ENCODE peak calls at places on chromosome 13, in five cellular contexts. N is AG04450, U is fibroblast of the aortic adventitia, G is breast epithelium, T is fibroblast of lung. C is an unnamed sample.

GRCh38 chr13:107138987-107139386 is 571.0 kb upstream of the ARGLU1 start:
- DNase-seq in N (no peak), U (no peak), G (no peak), T (no peak), C (no peak)

GRCh38 chr13:22278336-22278929 is 607.6 kb downstream of the FGF9 start:
- DNase-seq in N (peak; percentile 18), U (peak; percentile 25), G (no peak), T (no peak), C (peak; percentile 38)

GRCh38 chr13:62846302-62846701 is 1430.7 kb upstream of the PCDH20 start:
- DNase-seq in N (no peak), U (no peak), G (no peak), T (peak; percentile 6), C (peak; percentile 35)

GRCh38 chr13:91313103-91313502 is 34.4 kb upstream of the MIR17HG start:
- DNase-seq in N (no peak), U (peak; percentile 24), G (no peak), T (peak; percentile 6), C (peak; percentile 2)

GRCh38 chr13:35554972-35555623 is 78.6 kb upstream of the MAB21L1 start:
- DNase-seq in N (no peak), U (no peak), G (no peak), T (peak; percentile 12), C (peak; percentile 12)

GRCh38 chr13:30895773-30896172 is 10.3 kb upstream of the MEDAG start:
- DNase-seq in N (peak; percentile 71), U (peak; percentile 94), G (no peak), T (peak; percentile 91), C (peak; percentile 82)

GRCh38 chr13:32911506-32911905 is 104.7 kb upstream of the KL start:
- DNase-seq in N (no peak), U (peak; percentile 26), G (no peak), T (no peak), C (peak; percentile 79)

GRCh38 chr13:98454389-98454881 is 122.5 kb downstream of the STK24 start:
- DNase-seq in N (peak; percentile 83), U (peak; percentile 97), G (no peak), T (peak; percentile 89), C (peak; percentile 54)

GRCh38 chr13:33794576-33794975 is 23.4 kb upstream of the RFC3 start:
- DNase-seq in N (no peak), U (no peak), G (no peak), T (peak; percentile 15), C (no peak)

GRCh38 chr13:95281258-95281602 is 20.0 kb downstream of the ABCC4 start:
- DNase-seq in N (no peak), U (no peak), G (no peak), T (no peak), C (no peak)

GRCh38 chr13:34349091-34349722 is 531.3 kb downstream of the RFC3 start:
- DNase-seq in N (peak; percentile 80), U (peak; percentile 97), G (peak; percentile 70), T (peak; percentile 100), C (peak; percentile 52)

GRCh38 chr13:95950103-95950502 is 103.1 kb downstream of the UGGT2 start:
- DNase-seq in N (no peak), U (no peak), G (no peak), T (no peak), C (no peak)

GRCh38 chr13:99425485-99426341 is 75.6 kb upstream of the TM9SF2 start:
- DNase-seq in N (no peak), U (no peak), G (no peak), T (no peak), C (no peak)

GRCh38 chr13:28047784-28048388 is 52.5 kb downstream of the FLT3 start:
- DNase-seq in N (no peak), U (no peak), G (no peak), T (peak; percentile 9), C (peak; percentile 69)

GRCh38 chr13:43235028-43235427 is 211.6 kb downstream of the DNAJC15 start:
- DNase-seq in N (no peak), U (no peak), G (no peak), T (peak; percentile 6), C (no peak)

DNA sequence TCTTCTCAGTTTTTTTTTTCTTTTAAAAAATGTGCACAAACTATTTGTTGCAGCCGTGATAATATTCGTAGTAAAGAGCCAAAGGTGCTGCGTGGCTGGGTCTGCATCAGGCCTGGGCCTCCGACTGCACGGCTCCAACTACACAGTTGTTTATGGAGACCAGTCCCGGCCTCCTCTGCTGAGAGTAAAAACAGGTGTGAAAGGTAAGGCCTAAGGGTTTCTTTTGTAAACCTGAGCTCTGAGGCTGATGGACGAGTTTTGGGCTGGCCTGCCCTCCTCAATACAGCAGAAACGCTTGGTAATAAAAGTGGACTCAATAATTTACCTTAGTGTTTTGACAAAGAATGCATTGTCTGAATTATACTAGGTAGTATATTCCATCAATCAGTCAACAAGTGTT is 3.9 kb downstream of the MBNL2 start:
- DNase-seq in N (no peak), U (no peak), G (no peak), T (no peak), C (no peak)
- H3K4me3 ChIP-seq in N (peak overlapping the region; percentile 82), U (peak overlapping the region; percentile 91), G (peak overlapping the region; percentile 57), T (peak overlapping the region; percentile 98), C (peak overlapping the region; percentile 81)

GRCh38 chr13:52147225-52147624 is 12.2 kb downstream of the NEK3 start:
- DNase-seq in N (no peak), U (no peak), G (no peak), T (no peak), C (no peak)

GRCh38 chr13:52137489-52137888 is 8.6 kb upstream of the NEK5 start:
- DNase-seq in N (no peak), U (no peak), G (no peak), T (no peak), C (no peak)

GRCh38 chr13:52136763-52137162 is 7.9 kb upstream of the NEK5 start:
- DNase-seq in N (no peak), U (no peak), G (no peak), T (no peak), C (no peak)

DNA sequence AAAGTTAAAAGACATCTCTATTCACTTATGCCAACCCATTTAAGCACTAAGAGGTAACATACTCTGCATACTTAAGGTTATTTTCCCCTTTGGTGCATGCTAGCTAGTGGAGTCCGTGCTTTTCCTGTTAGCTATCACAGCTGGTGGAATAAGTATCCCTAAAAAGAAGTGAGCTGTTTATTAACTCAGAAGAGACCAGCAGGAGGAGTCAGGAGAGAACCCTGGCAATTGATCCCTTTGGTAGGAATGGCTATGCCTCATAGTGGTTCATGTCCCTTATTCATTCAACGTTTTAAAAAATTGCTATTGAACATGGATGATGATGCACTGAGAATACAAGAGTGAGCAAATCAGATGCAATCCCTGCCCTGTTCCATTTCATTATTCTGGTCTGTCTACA is 12.4 kb upstream of the NEK5 start:
- DNase-seq in N (no peak), U (no peak), G (no peak), T (no peak), C (no peak)
- TF ChIP-seq CTCF in N (peak; percentile 11), U (no peak), G (no peak), T (peak; percentile 11), C (no peak)

GRCh38 chr13:40624338-40624737 is 42.1 kb downstream of the FOXO1 start:
- DNase-seq in N (no peak), U (peak; percentile 46), G (no peak), T (peak; percentile 31), C (peak; percentile 46)
- H3K4me3 ChIP-seq in N (no peak overlapping the region), U (no peak overlapping the region), G (no peak overlapping the region), T (no peak overlapping the region), C (no peak overlapping the region)

GRCh38 chr13:88125055-88125454 is 453.9 kb downstream of the SLITRK5 start:
- DNase-seq in N (no peak), U (no peak), G (no peak), T (no peak), C (no peak)
- TF ChIP-seq CTCF in N (no peak), U (no peak), G (no peak), T (no peak), C (no peak)

DNA sequence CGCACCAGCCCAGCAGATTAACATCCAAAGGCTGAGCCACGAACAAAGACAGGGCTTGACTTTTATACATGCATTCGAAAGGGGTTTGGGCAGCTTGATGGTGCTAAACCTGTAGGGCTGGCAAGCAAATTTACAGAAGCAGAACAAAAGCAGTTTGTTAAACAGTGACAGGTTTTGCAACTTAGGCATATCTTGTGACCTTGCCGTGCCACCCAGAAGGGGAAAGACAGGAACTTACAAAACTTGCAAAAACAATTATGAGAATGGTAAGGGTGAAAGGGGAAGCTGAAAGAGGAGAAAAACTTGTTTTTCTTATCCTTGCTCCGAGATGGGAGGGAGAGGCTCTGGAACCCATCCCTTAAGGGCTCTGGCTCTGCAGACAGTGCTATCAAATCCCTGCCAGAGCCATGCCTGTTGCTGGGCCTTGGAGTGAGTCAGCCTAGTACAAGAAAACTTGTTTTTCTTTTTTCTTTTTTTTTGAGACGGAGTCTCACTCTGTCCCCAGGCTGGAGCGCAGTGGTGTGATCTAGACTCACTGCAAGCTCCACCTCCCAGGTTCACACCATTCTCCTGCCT is 1325.2 kb upstream of the PRR20A start:
- DNase-seq in N (no peak), U (no peak), G (no peak), T (no peak), C (no peak)
- H3K4me3 ChIP-seq in N (no peak overlapping the region), U (no peak overlapping the region), G (no peak overlapping the region), T (no peak overlapping the region), C (no peak overlapping the region)

GRCh38 chr13:88978607-88979006 is 1307.4 kb downstream of the SLITRK5 start:
- DNase-seq in N (no peak), U (no peak), G (no peak), T (no peak), C (no peak)

GRCh38 chr13:88979465-88980180 is 1308.5 kb downstream of the SLITRK5 start:
- DNase-seq in N (no peak), U (no peak), G (no peak), T (peak; percentile 12), C (peak; percentile 63)
- TF ChIP-seq CTCF in N (no peak), U (no peak), G (no peak), T (peak; percentile 26), C (peak; percentile 68)

DNA sequence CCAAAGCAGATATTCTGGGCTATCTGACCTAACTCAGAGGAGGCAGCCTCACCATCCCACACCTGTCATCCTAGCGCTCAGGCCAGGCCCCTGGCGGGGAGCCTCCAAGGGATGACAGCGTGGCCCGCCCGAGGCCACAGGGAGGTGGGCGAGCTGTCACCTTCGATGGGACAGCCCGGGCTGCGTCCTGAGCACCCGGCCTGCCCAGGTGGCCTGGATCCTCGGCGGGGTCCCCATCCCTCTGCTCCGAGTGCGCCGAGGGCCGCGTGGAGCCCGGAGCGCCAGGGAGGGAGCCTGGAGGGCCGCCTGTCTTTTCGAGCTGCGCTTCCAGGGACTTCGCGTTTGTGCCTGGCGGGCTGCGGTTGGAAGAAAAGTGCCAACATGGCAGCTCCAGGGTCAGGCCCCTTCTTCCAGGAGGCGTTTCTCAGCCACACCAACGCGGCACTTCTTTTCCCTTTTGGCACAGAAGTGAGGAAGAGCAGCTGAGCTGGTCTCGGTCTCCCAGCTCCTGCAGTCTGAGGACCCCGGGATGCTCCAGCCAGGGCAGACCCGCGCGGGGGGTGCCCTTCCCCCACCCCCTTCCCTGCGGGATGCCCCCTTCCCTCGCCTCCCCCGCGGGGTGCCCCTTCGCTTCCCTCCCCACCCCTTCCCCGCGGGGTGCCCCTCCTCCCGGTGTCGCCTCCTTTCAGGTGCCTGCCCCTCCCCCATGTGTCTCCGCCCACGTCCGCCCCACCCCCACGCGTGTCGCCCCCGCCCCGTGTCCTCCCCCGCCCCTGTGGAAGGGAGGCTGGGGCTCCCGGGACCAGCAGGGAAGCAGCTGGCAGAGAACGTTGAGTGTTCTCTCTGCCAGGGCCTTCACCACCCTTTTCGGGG is 42.3 kb downstream of the GJA3 start:
- DNase-seq in N (no peak), U (peak; percentile 39), G (no peak), T (peak; percentile 57), C (peak; percentile 17)
- H3K4me3 ChIP-seq in N (peak overlapping the region; percentile 52), U (peak overlapping the region; percentile 56), G (peak overlapping the region; percentile 73), T (peak overlapping the region; percentile 51), C (peak overlapping the region; percentile 60)